ENCODE peak calls at places on chromosomes 7 and 10, in seven cellular contexts. One of them, this sample, is unnamed.

GRCh38 chr10:22719406-22720042 is 5.1 kb upstream of the PIP4K2A start:
- DNase-seq in AG10803: no peak
- DNase-seq in CD4-positive, alpha-beta memory T cell: no peak
- DNase-seq in right atrium auricular region: no peak
- DNase-seq in CD8-positive, alpha-beta memory T cell: no peak
- DNase-seq in stomach: no peak
- DNase-seq in heart right ventricle: no peak
- DNase-seq in this sample: peak; percentile 32

GRCh38 chr7:92632791-92633190 is 42.6 kb upstream of the FAM133B start:
- DNase-seq in CD4-positive, alpha-beta memory T cell: no peak
- DNase-seq in AG10803: no peak
- DNase-seq in stomach: no peak
- DNase-seq in right atrium auricular region: no peak
- DNase-seq in CD8-positive, alpha-beta memory T cell: no peak
- DNase-seq in heart right ventricle: no peak
- DNase-seq in this sample: no peak

GRCh38 chr10:98916751-98917150 is 318.9 kb downstream of the HPSE2 start:
- DNase-seq in AG10803: no peak
- DNase-seq in heart right ventricle: no peak
- DNase-seq in CD4-positive, alpha-beta memory T cell: no peak
- DNase-seq in right atrium auricular region: no peak
- DNase-seq in CD8-positive, alpha-beta memory T cell: no peak
- DNase-seq in stomach: no peak
- DNase-seq in this sample: no peak

GRCh38 chr10:102113956-102114857 is 6.0 kb downstream of the LDB1 start:
- DNase-seq in AG10803: peak; percentile 15
- DNase-seq in right atrium auricular region: no peak
- DNase-seq in heart right ventricle: no peak
- DNase-seq in CD8-positive, alpha-beta memory T cell: no peak
- DNase-seq in stomach: peak; percentile 33
- DNase-seq in CD4-positive, alpha-beta memory T cell: no peak
- DNase-seq in this sample: no peak

GRCh38 chr10:119754085-119754484 is 28.2 kb downstream of the INPP5F start:
- DNase-seq in right atrium auricular region: no peak
- DNase-seq in AG10803: no peak
- DNase-seq in CD8-positive, alpha-beta memory T cell: no peak
- DNase-seq in CD4-positive, alpha-beta memory T cell: no peak
- DNase-seq in stomach: no peak
- DNase-seq in heart right ventricle: no peak
- DNase-seq in this sample: no peak

GRCh38 chr10:121880842-121881423 is 46.9 kb downstream of the ATE1 start:
- DNase-seq in right atrium auricular region: no peak
- DNase-seq in AG10803: peak; percentile 69
- DNase-seq in CD8-positive, alpha-beta memory T cell: no peak
- DNase-seq in stomach: no peak
- DNase-seq in CD4-positive, alpha-beta memory T cell: no peak
- DNase-seq in heart right ventricle: no peak
- DNase-seq in this sample: no peak

GRCh38 chr10:92240289-92241157 is 50.4 kb downstream of the CPEB3 start:
- DNase-seq in CD8-positive, alpha-beta memory T cell: peak; percentile 46
- DNase-seq in heart right ventricle: peak; percentile 80
- DNase-seq in AG10803: peak; percentile 55
- DNase-seq in stomach: peak; percentile 70
- DNase-seq in CD4-positive, alpha-beta memory T cell: peak; percentile 49
- DNase-seq in right atrium auricular region: peak; percentile 76
- DNase-seq in this sample: peak; percentile 41

GRCh38 chr7:134993877-134994456 is 7.7 kb downstream of the AGBL3 start:
- DNase-seq in heart right ventricle: no peak
- DNase-seq in stomach: no peak
- DNase-seq in CD8-positive, alpha-beta memory T cell: no peak
- DNase-seq in right atrium auricular region: no peak
- DNase-seq in CD4-positive, alpha-beta memory T cell: no peak
- DNase-seq in AG10803: no peak
- DNase-seq in this sample: no peak

GRCh38 chr7:7791523-7791922 is 73.1 kb upstream of the RPA3 start:
- DNase-seq in stomach: no peak
- DNase-seq in CD4-positive, alpha-beta memory T cell: no peak
- DNase-seq in AG10803: peak; percentile 60
- DNase-seq in right atrium auricular region: no peak
- DNase-seq in CD8-positive, alpha-beta memory T cell: no peak
- DNase-seq in heart right ventricle: no peak
- DNase-seq in this sample: no peak

GRCh38 chr7:7795203-7795602 is 76.8 kb upstream of the RPA3 start:
- DNase-seq in stomach: no peak
- DNase-seq in CD8-positive, alpha-beta memory T cell: no peak
- DNase-seq in CD4-positive, alpha-beta memory T cell: no peak
- DNase-seq in AG10803: peak; percentile 22
- DNase-seq in right atrium auricular region: no peak
- DNase-seq in heart right ventricle: no peak
- DNase-seq in this sample: no peak

GRCh38 chr7:7792089-7792488 is 73.7 kb upstream of the RPA3 start:
- DNase-seq in heart right ventricle: no peak
- DNase-seq in CD4-positive, alpha-beta memory T cell: no peak
- DNase-seq in CD8-positive, alpha-beta memory T cell: no peak
- DNase-seq in stomach: no peak
- DNase-seq in AG10803: peak; percentile 61
- DNase-seq in right atrium auricular region: no peak
- DNase-seq in this sample: no peak

GRCh38 chr7:7793921-7794320 is 75.5 kb upstream of the RPA3 start:
- DNase-seq in stomach: no peak
- DNase-seq in CD4-positive, alpha-beta memory T cell: no peak
- DNase-seq in AG10803: peak; percentile 89
- DNase-seq in right atrium auricular region: no peak
- DNase-seq in heart right ventricle: no peak
- DNase-seq in CD8-positive, alpha-beta memory T cell: no peak
- DNase-seq in this sample: no peak

GRCh38 chr7:7793249-7793648 is 74.8 kb upstream of the RPA3 start:
- DNase-seq in stomach: no peak
- DNase-seq in AG10803: no peak
- DNase-seq in CD8-positive, alpha-beta memory T cell: no peak
- DNase-seq in CD4-positive, alpha-beta memory T cell: no peak
- DNase-seq in heart right ventricle: no peak
- DNase-seq in right atrium auricular region: no peak
- DNase-seq in this sample: no peak
- H3K4me3 ChIP-seq in stomach: no peak overlapping the region
- H3K4me3 ChIP-seq in AG10803: no peak overlapping the region
- H3K4me3 ChIP-seq in CD8-positive, alpha-beta memory T cell: no peak overlapping the region
- H3K4me3 ChIP-seq in CD4-positive, alpha-beta memory T cell: no peak overlapping the region
- H3K4me3 ChIP-seq in heart right ventricle: no peak overlapping the region
- H3K4me3 ChIP-seq in right atrium auricular region: no peak overlapping the region
- H3K4me3 ChIP-seq in this sample: no peak overlapping the region

DNA sequence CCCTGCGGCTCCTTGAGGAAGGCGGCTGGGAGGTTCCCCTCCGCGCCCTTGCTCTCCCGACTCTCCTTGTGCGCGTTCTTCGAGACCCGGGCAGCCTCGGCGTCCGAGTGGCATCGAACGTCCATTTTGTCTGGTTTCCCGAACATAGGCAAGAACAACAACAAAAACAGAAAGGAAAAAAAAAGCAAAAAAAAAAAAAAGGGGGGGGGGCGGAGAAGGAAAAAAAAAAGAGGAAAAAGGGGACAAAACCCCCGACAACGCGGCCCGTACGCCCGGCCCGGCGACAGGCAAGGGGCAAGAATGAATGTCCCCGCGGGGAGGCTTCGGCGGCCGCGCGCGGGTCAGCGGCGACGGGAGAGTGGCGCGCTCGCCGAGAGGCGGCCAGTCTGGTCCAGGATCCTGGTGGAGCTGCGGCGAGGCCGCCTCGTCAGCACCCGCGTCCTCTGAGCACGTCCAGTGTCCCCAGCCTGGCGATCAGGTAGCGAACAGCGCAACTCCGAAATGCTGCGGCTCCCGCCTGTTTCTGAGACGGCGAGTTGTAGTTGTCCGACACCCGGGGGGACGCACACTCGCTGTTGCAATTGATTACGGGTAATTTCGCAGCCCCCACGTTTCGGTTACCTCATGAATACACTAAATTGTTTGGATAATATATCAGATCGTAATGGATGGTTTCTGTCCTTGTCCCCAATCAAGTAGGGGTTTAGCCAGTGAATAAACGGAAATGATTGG is at the start of gene VAX1:
- DNase-seq in CD8-positive, alpha-beta memory T cell: no peak
- DNase-seq in heart right ventricle: no peak
- DNase-seq in CD4-positive, alpha-beta memory T cell: no peak
- DNase-seq in right atrium auricular region: no peak
- DNase-seq in AG10803: no peak
- DNase-seq in stomach: no peak
- DNase-seq in this sample: no peak
- H3K4me3 ChIP-seq in CD8-positive, alpha-beta memory T cell: no peak within 1 kb of the TSS
- H3K4me3 ChIP-seq in heart right ventricle: peak within 1 kb of the TSS; percentile 49
- H3K4me3 ChIP-seq in CD4-positive, alpha-beta memory T cell: no peak within 1 kb of the TSS
- H3K4me3 ChIP-seq in right atrium auricular region: no peak within 1 kb of the TSS
- H3K4me3 ChIP-seq in AG10803: peak within 1 kb of the TSS; percentile 34
- H3K4me3 ChIP-seq in stomach: peak within 1 kb of the TSS; percentile 48
- H3K4me3 ChIP-seq in this sample: no peak within 1 kb of the TSS

GRCh38 chr10:11154333-11154732 is 136.7 kb downstream of the CELF2 start:
- DNase-seq in AG10803: no peak
- DNase-seq in stomach: no peak
- DNase-seq in CD8-positive, alpha-beta memory T cell: no peak
- DNase-seq in CD4-positive, alpha-beta memory T cell: no peak
- DNase-seq in right atrium auricular region: no peak
- DNase-seq in heart right ventricle: no peak
- DNase-seq in this sample: no peak

GRCh38 chr10:11156480-11156879 is 138.8 kb downstream of the CELF2 start:
- DNase-seq in CD8-positive, alpha-beta memory T cell: peak; percentile 64
- DNase-seq in right atrium auricular region: no peak
- DNase-seq in stomach: no peak
- DNase-seq in AG10803: no peak
- DNase-seq in heart right ventricle: no peak
- DNase-seq in CD4-positive, alpha-beta memory T cell: no peak
- DNase-seq in this sample: no peak

GRCh38 chr10:11153245-11153644 is 135.6 kb downstream of the CELF2 start:
- DNase-seq in CD4-positive, alpha-beta memory T cell: no peak
- DNase-seq in heart right ventricle: no peak
- DNase-seq in right atrium auricular region: no peak
- DNase-seq in CD8-positive, alpha-beta memory T cell: no peak
- DNase-seq in AG10803: no peak
- DNase-seq in stomach: no peak
- DNase-seq in this sample: no peak

GRCh38 chr10:11153766-11154165 is 136.1 kb downstream of the CELF2 start:
- DNase-seq in CD4-positive, alpha-beta memory T cell: no peak
- DNase-seq in CD8-positive, alpha-beta memory T cell: no peak
- DNase-seq in right atrium auricular region: no peak
- DNase-seq in stomach: no peak
- DNase-seq in heart right ventricle: no peak
- DNase-seq in AG10803: no peak
- DNase-seq in this sample: no peak

GRCh38 chr10:11154809-11155208 is 137.1 kb downstream of the CELF2 start:
- DNase-seq in stomach: no peak
- DNase-seq in AG10803: no peak
- DNase-seq in CD4-positive, alpha-beta memory T cell: no peak
- DNase-seq in CD8-positive, alpha-beta memory T cell: no peak
- DNase-seq in heart right ventricle: no peak
- DNase-seq in right atrium auricular region: no peak
- DNase-seq in this sample: no peak
- H3K4me3 ChIP-seq in stomach: no peak overlapping the region
- H3K4me3 ChIP-seq in AG10803: no peak overlapping the region
- H3K4me3 ChIP-seq in CD4-positive, alpha-beta memory T cell: no peak overlapping the region
- H3K4me3 ChIP-seq in CD8-positive, alpha-beta memory T cell: no peak overlapping the region
- H3K4me3 ChIP-seq in heart right ventricle: no peak overlapping the region
- H3K4me3 ChIP-seq in right atrium auricular region: no peak overlapping the region
- H3K4me3 ChIP-seq in this sample: no peak overlapping the region

DNA sequence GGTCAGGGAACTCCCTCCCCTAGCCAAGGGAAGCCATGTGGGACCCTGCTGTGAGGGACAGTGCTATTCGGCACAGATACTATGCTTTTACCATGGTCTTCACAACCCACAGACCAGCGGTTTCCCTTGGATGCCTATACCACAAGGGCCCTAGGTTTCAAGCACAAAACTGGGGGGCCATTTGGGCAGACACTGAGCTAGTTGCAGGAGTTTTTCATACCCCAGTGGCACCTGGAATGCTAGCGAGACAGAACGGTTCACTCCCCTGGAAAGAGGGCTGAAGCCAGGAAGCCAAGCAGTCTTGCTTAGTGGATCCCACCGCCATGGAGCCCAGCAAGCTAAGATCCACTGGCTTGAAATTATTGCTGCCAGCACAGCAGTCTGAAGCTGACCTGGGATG is 156.8 kb downstream of the THSD7A start:
- DNase-seq in AG10803: no peak
- DNase-seq in stomach: no peak
- DNase-seq in right atrium auricular region: no peak
- DNase-seq in CD8-positive, alpha-beta memory T cell: peak; percentile 17
- DNase-seq in CD4-positive, alpha-beta memory T cell: no peak
- DNase-seq in heart right ventricle: no peak
- DNase-seq in this sample: no peak
- H3K4me3 ChIP-seq in AG10803: no peak overlapping the region
- H3K4me3 ChIP-seq in stomach: no peak overlapping the region
- H3K4me3 ChIP-seq in right atrium auricular region: no peak overlapping the region
- H3K4me3 ChIP-seq in CD8-positive, alpha-beta memory T cell: no peak overlapping the region
- H3K4me3 ChIP-seq in CD4-positive, alpha-beta memory T cell: no peak overlapping the region
- H3K4me3 ChIP-seq in heart right ventricle: no peak overlapping the region
- H3K4me3 ChIP-seq in this sample: no peak overlapping the region

This sample was measured in Jurkat, Clone E6-1.